ENCODE peak calls at places on chromosome 2, in five cellular contexts. R is H54; U is effector CD4-positive, alpha-beta T cell; M is IMR-90; W is hypothalamus. E is an unnamed sample.

GRCh38 chr2:137947714-137948336 is 16.4 kb upstream of the HNMT start:
- DNase-seq in R (no peak), U (peak), M (peak), W (peak), E (no peak)

GRCh38 chr2:167478196-167478595 is 589.9 kb downstream of the XIRP2 start:
- DNase-seq in R (no peak), U (no peak), M (no peak), W (no peak), E (no peak)

GRCh38 chr2:140442319-140442718 is 1662.1 kb upstream of the NXPH2 start:
- DNase-seq in R (no peak), U (no peak), M (peak), W (no peak), E (no peak)

GRCh38 chr2:232888099-232888836 is 18.2 kb downstream of the SNORC start:
- DNase-seq in R (no peak), U (no peak), M (no peak), W (no peak), E (no peak)

GRCh38 chr2:85768713-85769112 is 14.9 kb downstream of the ATOH8 start:
- DNase-seq in R (no peak), U (no peak), M (no peak), W (no peak), E (no peak)

GRCh38 chr2:102226612-102227351 is 40.0 kb downstream of the IL1RL2 start:
- DNase-seq in R (no peak), U (no peak), M (peak), W (peak), E (no peak)

GRCh38 chr2:123085479-123085878 is 939.6 kb upstream of the CNTNAP5 start:
- DNase-seq in R (no peak), U (no peak), M (no peak), W (no peak), E (no peak)

GRCh38 chr2:129895061-129895460 is 84.4 kb upstream of the RAB6C start:
- DNase-seq in R (no peak), U (no peak), M (no peak), W (no peak), E (no peak)

GRCh38 chr2:152166633-152167032 is 8.9 kb downstream of the STAM2 start:
- DNase-seq in R (no peak), U (no peak), M (peak), W (no peak), E (no peak)

GRCh38 chr2:234961784-234962183 is 10.0 kb downstream of the SH3BP4 start:
- DNase-seq in R (no peak), U (no peak), M (no peak), W (no peak), E (no peak)

GRCh38 chr2:8171608-8172007 is 510.2 kb upstream of the ID2 start:
- DNase-seq in R (no peak), U (no peak), M (no peak), W (no peak), E (no peak)

GRCh38 chr2:29462293-29462692 is 347.1 kb downstream of the CLIP4 start:
- DNase-seq in R (no peak), U (no peak), M (peak), W (no peak), E (no peak)

GRCh38 chr2:157780211-157780610 is 95.9 kb downstream of the ACVR1 start:
- DNase-seq in R (no peak), U (no peak), M (no peak), W (no peak), E (no peak)